ENCODE peak calls at places on chromosome 4, in eight cellular contexts. V is NCI-H2171, P is NCI-H1092, R is EL, L is NCI-H748 treated with DMSO at 0.1 percent for 48 hours, M is kidney epithelial cell, D is NCI-H1417, Q is AG10803. W is an unnamed sample.

GRCh38 chr4:168634276-168634802 is 137.5 kb downstream of the PALLD start:
- DNase-seq in Q (peak), L (no peak), P (no peak), R (peak), D (no peak), M (peak), V (no peak), W (no peak)

GRCh38 chr4:21195682-21196081 is 495.4 kb downstream of the PACRGL start:
- DNase-seq in Q (no peak), V (no peak), R (no peak), P (no peak), D (peak), L (no peak), M (no peak), W (no peak)

GRCh38 chr4:144090744-144091143 is 49.8 kb downstream of the GYPA start:
- DNase-seq in D (no peak), L (no peak), Q (no peak), V (no peak), R (no peak), M (no peak), P (no peak), W (no peak)

GRCh38 chr4:142407569-142407968 is 438.5 kb downstream of the INPP4B start:
- DNase-seq in M (no peak), D (no peak), P (no peak), Q (no peak), V (no peak), R (peak), L (no peak), W (no peak)

GRCh38 chr4:4323705-4324534 is 33.9 kb downstream of the ZBTB49 start:
- DNase-seq in P (no peak), L (no peak), M (no peak), D (no peak), Q (no peak), V (no peak), R (peak), W (no peak)

GRCh38 chr4:150216725-150217124 is 138.5 kb downstream of the DCLK2 start:
- DNase-seq in M (no peak), L (no peak), Q (no peak), R (no peak), D (peak), P (no peak), V (no peak), W (no peak)

GRCh38 chr4:11782859-11783258 is 354.2 kb upstream of the HS3ST1 start:
- DNase-seq in Q (no peak), L (no peak), R (no peak), P (no peak), D (no peak), M (no peak), V (no peak), W (no peak)

GRCh38 chr4:15012017-15012788 is 9.9 kb downstream of the CPEB2 start:
- DNase-seq in R (no peak), Q (no peak), M (no peak), V (no peak), L (no peak), P (no peak), D (no peak), W (no peak)

GRCh38 chr4:189062047-189062820 is 878.4 kb upstream of the FRG1 start:
- DNase-seq in P (no peak), R (no peak), L (no peak), M (no peak), D (no peak), V (no peak), Q (no peak), W (no peak)

GRCh38 chr4:4456351-4456750 is 69.4 kb downstream of the NSG1 start:
- DNase-seq in L (no peak), R (peak), Q (no peak), V (no peak), P (no peak), D (no peak), M (peak), W (no peak)

GRCh38 chr4:169231647-169232262 is 39.0 kb downstream of the SH3RF1 start:
- DNase-seq in R (no peak), M (no peak), D (peak), L (no peak), Q (no peak), P (no peak), V (no peak), W (no peak)

GRCh38 chr4:87073570-87074470 is 139.0 kb downstream of the AFF1 start:
- DNase-seq in L (peak), V (no peak), Q (no peak), M (no peak), P (peak), R (no peak), D (peak), W (peak)

GRCh38 chr4:152587127-152587526 is 51.2 kb upstream of the FBXW7 start:
- DNase-seq in Q (no peak), V (no peak), P (no peak), R (no peak), M (no peak), D (no peak), L (no peak), W (no peak)

GRCh38 chr4:8765631-8766590 is 105.7 kb downstream of the HMX1 start:
- DNase-seq in M (no peak), Q (no peak), D (no peak), R (no peak), L (no peak), V (no peak), P (no peak), W (no peak)

GRCh38 chr4:74635074-74635473 is 159.2 kb downstream of the BTC start:
- DNase-seq in P (no peak), L (no peak), M (no peak), Q (no peak), D (no peak), R (no peak), V (no peak), W (no peak)

GRCh38 chr4:73661646-73662119 is 41.4 kb upstream of the RASSF6 start:
- DNase-seq in D (no peak), V (no peak), R (peak), P (no peak), M (peak), Q (peak), L (no peak), W (no peak)

GRCh38 chr4:7734651-7735260 is 204.9 kb downstream of the AFAP1 start:
- DNase-seq in P (no peak), V (no peak), Q (no peak), D (no peak), R (no peak), M (no peak), L (no peak), W (no peak)

GRCh38 chr4:87896020-87896621 is 63.4 kb downstream of the MEPE start:
- DNase-seq in L (no peak), P (no peak), Q (peak), D (no peak), V (no peak), R (peak), M (peak), W (no peak)

GRCh38 chr4:26229974-26230373 is 90.8 kb upstream of the RBPJ start:
- DNase-seq in P (no peak), R (no peak), D (no peak), Q (no peak), V (no peak), M (no peak), L (no peak), W (no peak)

GRCh38 chr4:41882622-41883347 is 52.4 kb upstream of the TMEM33 start:
- DNase-seq in L (peak), M (no peak), Q (peak), V (peak), R (peak), D (peak), P (peak), W (no peak)

GRCh38 chr4:117479673-117480072 is 394.3 kb upstream of the TRAM1L1 start:
- DNase-seq in D (no peak), M (no peak), R (no peak), L (no peak), V (no peak), Q (no peak), P (no peak), W (no peak)

GRCh38 chr4:102244878-102245535 is 100.3 kb downstream of the SLC39A8 start:
- DNase-seq in R (no peak), P (no peak), L (no peak), M (no peak), Q (no peak), D (no peak), V (no peak), W (no peak)

GRCh38 chr4:89303177-89303576 is 4.4 kb downstream of the GPRIN3 start:
- DNase-seq in Q (no peak), P (peak), D (peak), L (no peak), V (no peak), M (no peak), R (no peak), W (no peak)

GRCh38 chr4:73816814-73817213 is 19.7 kb upstream of the CXCL6 start:
- DNase-seq in R (peak), M (peak), V (no peak), P (no peak), D (no peak), L (no peak), Q (peak), W (no peak)

GRCh38 chr4:11053601-11054000 is 369.0 kb upstream of the CLNK start:
- DNase-seq in M (no peak), P (no peak), D (no peak), R (no peak), V (no peak), Q (no peak), L (no peak), W (no peak)

GRCh38 chr4:169156392-169156791 is 114.4 kb downstream of the SH3RF1 start:
- DNase-seq in Q (no peak), R (no peak), D (no peak), L (no peak), M (no peak), P (no peak), V (no peak), W (no peak)

GRCh38 chr4:174181827-174182226 is 101.6 kb downstream of the FBXO8 start:
- DNase-seq in R (no peak), D (no peak), L (no peak), P (no peak), Q (no peak), M (no peak), V (no peak), W (no peak)

GRCh38 chr4:8391972-8392371 is 48.6 kb downstream of the ACOX3 start:
- DNase-seq in R (peak), L (no peak), M (no peak), P (no peak), D (no peak), Q (peak), V (no peak), W (no peak)

GRCh38 chr4:126291886-126292285 is 977.1 kb downstream of the FAT4 start:
- DNase-seq in Q (no peak), D (no peak), P (no peak), M (no peak), L (no peak), V (no peak), R (no peak), W (no peak)

GRCh38 chr4:82519776-82520175 is 42.0 kb downstream of the TMEM150C start:
- DNase-seq in L (no peak), R (no peak), P (no peak), Q (no peak), M (no peak), V (no peak), D (no peak), W (no peak)

GRCh38 chr4:40333921-40334352 is 1.2 kb upstream of the CHRNA9 start:
- DNase-seq in L (peak), D (peak), R (peak), Q (peak), V (peak), M (peak), P (no peak), W (no peak)

GRCh38 chr4:85132570-85132969 is 166.1 kb upstream of the WDFY3 start:
- DNase-seq in V (no peak), P (no peak), L (no peak), Q (no peak), R (no peak), M (no peak), D (no peak), W (no peak)

W was measured in DMS79.